ENCODE peak calls at places on chromosomes 7 and 10, in four cellular contexts. V, P, Q and O are unnamed samples.

GRCh38 chr7:65409363-65409762 is 35.7 kb downstream of the ZNF92 start:
- DNase-seq in V (no peak), P (no peak), Q (no peak), O (no peak)

GRCh38 chr7:82156938-82157337 is 286.6 kb downstream of the CACNA2D1 start:
- DNase-seq in V (no peak), P (no peak), Q (no peak), O (no peak)

GRCh38 chr7:116461500-116461899 is 38.0 kb upstream of the CAV2 start:
- DNase-seq in V (no peak), P (no peak), Q (no peak), O (no peak)

GRCh38 chr7:128358233-128358632 is 3.3 kb downstream of the PRRT4 start:
- DNase-seq in V (no peak), P (no peak), Q (no peak), O (no peak)

GRCh38 chr7:134685250-134685649 is 38.6 kb downstream of the BPGM start:
- DNase-seq in V (no peak), P (peak; percentile 57), Q (no peak), O (no peak)

GRCh38 chr7:138460176-138460648 is at the start of gene TRIM24:
- DNase-seq in V (no peak), P (no peak), Q (no peak), O (no peak)

GRCh38 chr10:96833220-96834001 is 1.3 kb downstream of the LCOR start:
- DNase-seq in V (peak; percentile 90), P (peak; percentile 48), Q (no peak), O (no peak)

GRCh38 chr7:148815612-148816011 is 68.5 kb downstream of the EZH2 start:
- DNase-seq in V (no peak), P (no peak), Q (no peak), O (no peak)

GRCh38 chr10:120600871-120601644 is 144.0 kb downstream of the PLPP4 start:
- DNase-seq in V (peak; percentile 66), P (peak; percentile 47), Q (no peak), O (no peak)

GRCh38 chr10:58180633-58181032 is 87.1 kb downstream of the IPMK start:
- DNase-seq in V (no peak), P (no peak), Q (no peak), O (no peak)

GRCh38 chr7:74479961-74480829 is 26.5 kb downstream of the GTF2IRD1 start:
- DNase-seq in V (peak; percentile 95), P (peak; percentile 82), Q (no peak), O (no peak)

GRCh38 chr7:102392332-102392731 is 3.8 kb upstream of the PRKRIP1 start:
- DNase-seq in V (no peak), P (no peak), Q (no peak), O (no peak)
- H3K36me3 ChIP-seq in V (no peaks in the 10 kb centered on the region), P (no peaks in the 10 kb centered on the region), Q (peaks cover 7% of the 10 kb centered on the region), O (peaks cover 9% of the 10 kb centered on the region)

GRCh38 chr10:71734797-71735196 is 15.2 kb upstream of the C10orf105 start:
- DNase-seq in V (no peak), P (no peak), Q (no peak), O (no peak)

GRCh38 chr10:71736570-71737355 is 17.2 kb upstream of the C10orf105 start:
- DNase-seq in V (no peak), P (peak; percentile 15), Q (no peak), O (no peak)

GRCh38 chr10:71737356-71738172 is 18.0 kb upstream of the C10orf105 start:
- DNase-seq in V (no peak), P (no peak), Q (no peak), O (no peak)

GRCh38 chr10:71739368-71739900 is 19.9 kb upstream of the C10orf105 start:
- DNase-seq in V (no peak), P (no peak), Q (no peak), O (no peak)

GRCh38 chr10:71735709-71736569 is 16.4 kb upstream of the C10orf105 start:
- DNase-seq in V (no peak), P (no peak), Q (no peak), O (no peak)
- H3K4me3 ChIP-seq in V (no peak overlapping the region), P (no peak overlapping the region), Q (no peak overlapping the region), O (no peak overlapping the region)

DNA sequence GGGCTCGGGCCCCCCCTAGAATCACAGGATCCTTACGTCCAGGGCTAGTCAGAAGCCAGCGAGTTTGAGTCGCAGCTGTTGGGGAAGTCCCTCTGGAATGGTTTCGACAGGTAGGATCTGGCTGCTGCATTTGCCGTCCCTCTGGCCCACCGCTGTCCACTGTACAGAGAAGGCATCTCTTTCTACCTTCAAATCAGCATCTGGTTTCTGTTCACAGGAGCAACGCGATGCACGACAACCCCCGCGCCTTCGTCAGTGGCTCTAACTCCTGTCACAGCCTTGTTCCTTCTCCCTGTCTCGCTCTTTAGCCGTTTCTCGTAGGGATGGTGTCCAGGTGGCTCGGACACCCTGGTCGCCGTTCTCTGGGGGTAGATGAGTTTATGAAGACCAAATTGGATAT is 11.2 kb upstream of the PFKFB3 start:
- DNase-seq in V (no peak), P (no peak), Q (no peak), O (no peak)
- H3K9ac ChIP-seq in V (no peak overlapping the region), P (no peak overlapping the region), Q (no peak overlapping the region), O (no peak overlapping the region)

GRCh38 chr7:139597028-139597427 is 73.5 kb downstream of the CLEC2L start:
- DNase-seq in V (no peak), P (no peak), Q (no peak), O (no peak)
- H3K36me3 ChIP-seq in V (peaks cover 7% of the 10 kb centered on the region), P (peaks cover 27% of the 10 kb centered on the region), Q (peaks cover 31% of the 10 kb centered on the region), O (no peaks in the 10 kb centered on the region)

GRCh38 chr10:22434521-22434920 is 89.2 kb downstream of the SPAG6 start:
- DNase-seq in V (no peak), P (no peak), Q (no peak), O (no peak)

GRCh38 chr10:22435650-22436049 is 90.4 kb downstream of the SPAG6 start:
- DNase-seq in V (no peak), P (no peak), Q (no peak), O (no peak)

GRCh38 chr10:22436893-22437619 is 91.8 kb downstream of the SPAG6 start:
- DNase-seq in V (peak; percentile 96), P (peak; percentile 91), Q (no peak), O (no peak)

GRCh38 chr10:22437620-22438588 is 92.6 kb downstream of the SPAG6 start:
- DNase-seq in V (peak; percentile 23), P (no peak), Q (no peak), O (no peak)

GRCh38 chr10:22436526-22436892 is 91.2 kb downstream of the SPAG6 start:
- DNase-seq in V (no peak), P (no peak), Q (no peak), O (no peak)
- H3K4me3 ChIP-seq in V (peak overlapping the region; percentile 61), P (peak overlapping the region; percentile 66), Q (peak overlapping the region; percentile 72), O (no peak overlapping the region)

DNA sequence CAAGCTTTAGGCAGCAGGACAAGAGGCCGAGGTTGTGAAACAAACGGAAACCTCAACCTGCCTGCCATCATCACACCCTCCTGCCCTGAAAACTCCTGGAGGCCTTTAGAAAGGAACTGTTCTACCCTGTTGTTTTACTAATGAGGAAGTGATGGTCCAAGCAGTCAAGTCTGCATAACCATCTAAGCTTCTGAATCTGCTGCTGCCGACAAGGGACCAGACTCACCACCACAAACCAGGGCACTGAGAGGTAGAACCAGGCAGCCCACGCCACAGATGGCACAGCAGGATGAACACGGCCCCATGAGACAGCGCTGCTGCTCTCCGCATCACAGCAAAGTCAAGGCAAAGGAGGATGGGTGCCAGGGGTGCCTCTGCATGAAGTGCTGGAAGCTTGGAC is 209.4 kb downstream of the CELF2 start:
- DNase-seq in V (no peak), P (no peak), Q (no peak), O (no peak)
- H3K9ac ChIP-seq in V (no peak overlapping the region), P (no peak overlapping the region), Q (no peak overlapping the region), O (no peak overlapping the region)

DNA sequence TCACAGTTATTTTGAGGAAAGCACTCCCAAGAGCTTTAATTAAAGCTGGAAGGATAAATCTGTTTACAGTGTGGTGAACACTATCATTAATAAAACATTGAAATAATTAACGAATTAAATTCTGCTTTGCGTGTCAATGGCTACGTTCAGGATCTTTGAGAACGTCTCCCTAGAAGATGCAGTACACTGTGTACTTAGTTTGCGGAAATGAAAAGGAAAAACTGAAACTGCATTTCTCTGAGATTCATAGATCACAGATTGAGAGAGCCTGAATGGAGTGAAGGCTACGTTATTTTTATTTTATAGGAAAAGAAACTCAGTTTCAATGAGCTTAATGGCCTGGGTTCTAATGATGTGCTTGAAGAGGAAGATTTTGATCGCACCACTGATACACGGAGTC is 85.3 kb downstream of the NRP1 start:
- DNase-seq in V (no peak), P (no peak), Q (no peak), O (no peak)
- H3K36me3 ChIP-seq in V (no peaks in the 10 kb centered on the region), P (peaks cover 30% of the 10 kb centered on the region), Q (peaks cover 23% of the 10 kb centered on the region), O (no peaks in the 10 kb centered on the region)

GRCh38 chr7:27156901-27157716 is 634 bp upstream of the HOXA7 start:
- DNase-seq in V (no peak), P (peak; percentile 72), Q (no peak), O (no peak)
- H3K4me3 ChIP-seq in V (no peak overlapping the region), P (peak overlapping the region; percentile 34), Q (peak overlapping the region; percentile 94), O (peak overlapping the region; percentile 86)